ENCODE peak calls at places on chromosomes 1 and 21, in four cellular contexts. F is neural progenitor cell; D is prostate gland; R is naive thymus-derived CD4-positive, alpha-beta T cell. H is an unnamed sample.

GRCh38 chr1:118101445-118101844 is 83.6 kb downstream of the SPAG17 start:
- DNase-seq in D (no peak), F (no peak), R (no peak), H (peak; percentile 72)

GRCh38 chr1:175618559-175618958 is 124.8 kb downstream of the TNR start:
- DNase-seq in D (no peak), R (no peak), F (no peak), H (no peak)

GRCh38 chr1:86938450-86938849 is 24.0 kb downstream of the HS2ST1 start:
- DNase-seq in D (no peak), F (no peak), R (no peak), H (no peak)

GRCh38 chr1:232641507-232641906 is 11.6 kb upstream of the SIPA1L2 start:
- DNase-seq in R (no peak), D (no peak), F (no peak), H (no peak)

GRCh38 chr1:19313961-19314882 is 2.1 kb downstream of the SLC66A1 start:
- DNase-seq in R (no peak), F (no peak), D (no peak), H (no peak)

GRCh38 chr1:176880954-176881595 is 283.4 kb downstream of the ASTN1 start:
- DNase-seq in F (peak; percentile 95), D (peak; percentile 55), R (no peak), H (peak; percentile 58)

GRCh38 chr1:20483833-20484525 is 2.0 kb downstream of the CAMK2N1 start:
- DNase-seq in R (no peak), F (peak; percentile 72), D (no peak), H (peak; percentile 45)

GRCh38 chr1:52552505-52553371 is at the start of gene TUT4:
- DNase-seq in F (peak; percentile 97), R (peak; percentile 73), D (peak; percentile 62), H (peak; percentile 78)

GRCh38 chr1:72170246-72170645 is 112.1 kb downstream of the NEGR1 start:
- DNase-seq in R (no peak), F (no peak), D (no peak), H (no peak)

GRCh38 chr1:162612606-162613400 is 19.5 kb upstream of the DDR2 start:
- DNase-seq in F (no peak), D (no peak), R (no peak), H (peak; percentile 38)

GRCh38 chr1:71464016-71464415 is 383.2 kb upstream of the ZRANB2 start:
- DNase-seq in F (no peak), D (no peak), R (no peak), H (peak; percentile 5)

GRCh38 chr21:29074007-29074376 is 544 bp upstream of the CCT8 start:
- DNase-seq in F (no peak), R (no peak), D (no peak), H (no peak)

GRCh38 chr1:171389176-171389575 is 75.2 kb downstream of the FMO4 start:
- DNase-seq in D (no peak), R (no peak), F (no peak), H (peak; percentile 38)

GRCh38 chr1:19439464-19440171 is 45.7 kb downstream of the CAPZB start:
- DNase-seq in F (peak; percentile 49), D (peak; percentile 62), R (peak; percentile 64), H (no peak)

GRCh38 chr1:210201671-210202070 is 30.9 kb upstream of the SERTAD4 start:
- DNase-seq in D (no peak), R (no peak), F (no peak), H (peak; percentile 34)

GRCh38 chr1:184228558-184228957 is 158.3 kb upstream of the C1orf21 start:
- DNase-seq in D (no peak), R (no peak), F (no peak), H (no peak)

GRCh38 chr1:61079276-61079897 is 3.0 kb upstream of the NFIA start:
- DNase-seq in F (no peak), R (no peak), D (no peak), H (no peak)

GRCh38 chr1:198880397-198880796 is 241.6 kb downstream of the PTPRC start:
- DNase-seq in F (no peak), R (no peak), D (no peak), H (peak; percentile 72)

GRCh38 chr1:113903496-113904291 is 905 bp downstream of the AP4B1 start:
- DNase-seq in D (no peak), F (no peak), R (peak; percentile 20), H (no peak)

GRCh38 chr1:228004331-228004871 is 2.4 kb upstream of the WNT3A start:
- DNase-seq in D (no peak), R (peak; percentile 12), F (peak; percentile 66), H (no peak)

GRCh38 chr1:248686815-248687214 is 15.8 kb downstream of the OR14I1 start:
- DNase-seq in R (peak; percentile 54), F (no peak), D (no peak), H (no peak)

DNA sequence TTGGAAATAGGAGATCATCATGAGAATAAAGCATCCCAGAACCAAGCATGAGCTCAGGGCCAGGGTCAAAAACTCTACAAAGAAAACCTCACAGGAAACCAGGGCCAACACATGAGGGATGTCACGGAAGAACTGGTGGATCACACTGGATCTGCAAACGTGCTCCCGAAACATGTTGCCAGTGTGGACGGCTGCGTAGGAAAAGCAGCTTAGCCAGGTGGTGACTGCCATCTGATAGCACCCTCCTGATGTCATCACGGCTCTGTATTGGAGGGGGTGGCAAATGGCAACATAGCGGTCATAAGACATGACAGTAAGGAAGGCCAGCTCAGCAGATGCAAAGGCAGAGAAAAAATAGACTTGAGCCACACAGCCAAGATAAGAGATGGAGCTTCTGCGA is 20.9 kb downstream of the OR14I1 start:
- DNase-seq in R (no peak), D (no peak), F (no peak), H (no peak)
- H3K9me3 ChIP-seq in R (no peaks in the 10 kb centered on the region), D (no peaks in the 10 kb centered on the region), F (peaks cover 13% of the 10 kb centered on the region), H (no peaks in the 10 kb centered on the region)

GRCh38 chr1:107803579-107803978 is 161.4 kb downstream of the VAV3 start:
- DNase-seq in F (no peak), D (no peak), R (no peak), H (no peak)
- H3K4me1 ChIP-seq in F (peaks cover 8% of the 10 kb centered on the region), D (no peaks in the 10 kb centered on the region), R (peaks cover 23% of the 10 kb centered on the region), H (no peaks in the 10 kb centered on the region)

DNA sequence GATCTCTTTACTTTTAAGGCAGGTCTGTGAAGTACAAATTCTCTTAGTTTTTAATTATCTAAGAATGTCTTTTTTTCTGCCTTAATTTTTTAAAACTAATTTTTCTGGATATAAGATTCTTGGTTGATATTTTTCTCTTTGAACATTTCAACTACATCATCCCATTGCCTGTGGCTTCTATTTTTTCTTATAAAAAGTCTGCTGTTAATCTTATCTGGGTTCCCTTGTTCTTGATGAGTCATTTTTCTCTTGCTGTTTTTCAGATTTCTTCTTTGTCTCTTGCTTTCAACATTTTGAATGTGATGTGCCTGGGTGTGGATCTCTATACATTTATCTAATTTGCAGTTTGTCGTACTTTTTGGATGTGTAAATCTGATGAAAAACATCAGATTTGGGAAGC is 525.2 kb upstream of the PBX1 start:
- DNase-seq in D (no peak), F (no peak), R (no peak), H (no peak)
- H3K9me3 ChIP-seq in D (no peaks in the 10 kb centered on the region), F (peaks cover 10% of the 10 kb centered on the region), R (no peaks in the 10 kb centered on the region), H (no peaks in the 10 kb centered on the region)

DNA sequence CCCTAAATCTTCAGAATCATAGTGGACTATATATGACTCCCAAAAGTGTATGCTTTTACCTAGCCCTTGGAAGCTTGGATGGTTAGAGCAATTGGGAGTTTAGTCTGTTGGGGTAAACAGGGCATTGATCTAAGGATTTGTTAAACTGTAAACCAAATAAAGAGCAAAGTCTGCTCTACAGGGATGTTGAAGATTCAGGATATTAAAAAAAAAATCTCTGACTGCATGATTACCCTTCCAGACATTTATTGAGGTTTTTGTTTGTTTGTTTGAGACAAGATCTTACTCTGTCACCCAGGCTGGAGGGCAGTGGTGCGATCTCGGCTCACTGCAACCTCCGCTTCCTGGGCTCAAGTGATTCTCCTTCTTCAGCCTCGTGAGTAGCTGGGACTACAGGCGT is 31.6 kb downstream of the PBX1 start:
- DNase-seq in R (no peak), D (no peak), F (no peak), H (no peak)
- H3K4me1 ChIP-seq in R (no peaks in the 10 kb centered on the region), D (peaks cover 21% of the 10 kb centered on the region), F (peaks cover 64% of the 10 kb centered on the region), H (peaks cover 6% of the 10 kb centered on the region)

GRCh38 chr1:2856821-2857290 is 55.4 kb upstream of the TTC34 start:
- DNase-seq in R (no peak), F (no peak), D (no peak), H (no peak)

GRCh38 chr1:2856076-2856390 is 54.5 kb upstream of the TTC34 start:
- DNase-seq in F (no peak), D (no peak), R (no peak), H (no peak)

GRCh38 chr1:2859219-2859880 is 57.9 kb upstream of the TTC34 start:
- DNase-seq in R (no peak), F (no peak), D (no peak), H (no peak)

GRCh38 chr1:2858676-2859075 is 57.2 kb upstream of the TTC34 start:
- DNase-seq in R (no peak), D (no peak), F (no peak), H (no peak)

GRCh38 chr1:2857521-2857920 is 56.0 kb upstream of the TTC34 start:
- DNase-seq in D (no peak), F (no peak), R (no peak), H (no peak)
- H3K9me3 ChIP-seq in D (no peaks in the 10 kb centered on the region), F (peaks cover 5% of the 10 kb centered on the region), R (no peaks in the 10 kb centered on the region), H (no peaks in the 10 kb centered on the region)

DNA sequence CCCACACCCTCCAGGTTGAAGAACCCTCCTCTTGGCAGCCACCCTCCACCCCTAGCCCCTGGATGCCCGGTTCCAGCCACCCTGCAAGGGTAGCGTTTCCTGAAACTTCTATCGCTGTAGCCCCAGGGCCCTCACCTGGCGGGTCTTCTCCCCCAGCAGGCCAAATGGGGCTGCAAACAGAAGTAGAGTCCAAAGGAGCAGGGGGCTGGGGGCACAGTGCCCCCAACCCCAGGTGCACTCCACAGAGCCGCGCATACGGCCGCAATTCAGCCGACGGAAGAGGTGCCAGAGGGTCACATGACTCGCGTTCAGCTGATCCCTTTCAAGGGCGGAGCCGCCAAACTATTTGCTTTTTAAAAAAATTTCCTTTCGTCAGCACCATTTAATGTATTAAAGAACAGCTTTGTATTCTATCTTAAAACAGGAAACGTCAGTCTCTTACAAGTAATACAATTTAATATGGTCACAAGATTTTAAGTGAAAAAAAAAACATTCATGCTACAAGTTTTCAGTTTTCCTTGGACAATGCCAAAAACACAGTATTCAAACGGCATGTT is at the start of gene GLMP:
- DNase-seq in F (peak; percentile 62), D (peak; percentile 77), R (peak; percentile 67), H (peak; percentile 81)
- H3K4me1 ChIP-seq in F (peaks cover 4% of the 10 kb centered on the region), D (peaks cover 12% of the 10 kb centered on the region), R (peaks cover 13% of the 10 kb centered on the region), H (peaks cover 8% of the 10 kb centered on the region)

H was measured in fibroblast of lung.